ENCODE peak calls at places on chromosomes 13 and 19, in seven cellular contexts. M is T-cell, E is psoas muscle, I is lower leg skin, G is mucosa of descending colon, U is kidney tubule cell, S is T-helper 1 cell. Q is an unnamed sample.

GRCh38 chr19:6239401-6239844 is 40.4 kb downstream of the MLLT1 start:
- DNase-seq in M (no peak), E (no peak), I (no peak), G (peak; percentile 16), U (peak; percentile 18), S (no peak), Q (no peak)

GRCh38 chr13:59744747-59745394 is 418.9 kb downstream of the DIAPH3 start:
- DNase-seq in M (no peak), E (no peak), I (no peak), G (no peak), U (peak; percentile 12), S (no peak), Q (no peak)

GRCh38 chr19:7006305-7006704 is 14.9 kb downstream of the MBD3L2B start:
- DNase-seq in M (no peak), E (no peak), I (no peak), G (no peak), U (no peak), S (no peak), Q (no peak)

GRCh38 chr19:2546128-2547032 is 70.5 kb downstream of the GADD45B start:
- DNase-seq in M (no peak), E (peak; percentile 80), I (peak; percentile 79), G (peak; percentile 67), U (peak; percentile 61), S (no peak), Q (peak; percentile 67)

GRCh38 chr19:45492627-45493470 is 4.0 kb downstream of the RTN2 start:
- DNase-seq in M (no peak), E (peak; percentile 79), I (no peak), G (peak; percentile 56), U (no peak), S (no peak), Q (no peak)

GRCh38 chr19:13164370-13165090 is 14.3 kb downstream of the IER2 start:
- DNase-seq in M (peak; percentile 22), E (no peak), I (peak; percentile 29), G (peak; percentile 81), U (peak; percentile 71), S (peak; percentile 42), Q (no peak)

GRCh38 chr13:19726611-19727010 is 56.1 kb downstream of the PSPC1 start:
- DNase-seq in M (no peak), E (no peak), I (no peak), G (no peak), U (no peak), S (no peak), Q (no peak)

GRCh38 chr19:48999481-49000325 is 6.0 kb downstream of the RUVBL2 start:
- DNase-seq in M (peak; percentile 61), E (peak; percentile 56), I (peak; percentile 27), G (peak; percentile 72), U (peak; percentile 63), S (peak; percentile 49), Q (no peak)

GRCh38 chr13:50574731-50575130 is 268.8 kb downstream of the DLEU7 start:
- DNase-seq in M (no peak), E (no peak), I (no peak), G (no peak), U (no peak), S (no peak), Q (no peak)

GRCh38 chr19:50932018-50932689 is 20.7 kb downstream of the KLK5 start:
- DNase-seq in M (no peak), E (no peak), I (no peak), G (no peak), U (peak; percentile 66), S (no peak), Q (no peak)

GRCh38 chr19:47272448-47273312 is 2.0 kb upstream of the INAFM1 start:
- DNase-seq in M (peak; percentile 9), E (peak; percentile 60), I (peak; percentile 51), G (peak; percentile 76), U (no peak), S (no peak), Q (peak; percentile 47)

GRCh38 chr13:113109151-113110047 is 3.8 kb downstream of the F7 start:
- DNase-seq in M (no peak), E (peak; percentile 7), I (no peak), G (peak; percentile 16), U (no peak), S (no peak), Q (no peak)

GRCh38 chr19:4379383-4380253 is 20.7 kb downstream of the SH3GL1 start:
- DNase-seq in M (no peak), E (peak; percentile 84), I (peak; percentile 68), G (peak; percentile 40), U (peak; percentile 99), S (no peak), Q (no peak)

GRCh38 chr19:13031917-13032623 is 36.8 kb downstream of the NFIX start:
- DNase-seq in M (no peak), E (peak; percentile 60), I (no peak), G (no peak), U (peak; percentile 56), S (no peak), Q (no peak)

GRCh38 chr13:97648171-97648880 is 214.4 kb downstream of the RAP2A start:
- DNase-seq in M (no peak), E (no peak), I (no peak), G (no peak), U (no peak), S (no peak), Q (no peak)

GRCh38 chr19:52689804-52690394 is 44.9 kb downstream of the ZNF611 start:
- DNase-seq in M (peak; percentile 10), E (peak; percentile 50), I (peak; percentile 40), G (peak; percentile 61), U (peak; percentile 27), S (peak; percentile 23), Q (peak; percentile 14)

GRCh38 chr13:85586422-85586831 is 212.8 kb downstream of the SLITRK6 start:
- DNase-seq in M (no peak), E (no peak), I (no peak), G (no peak), U (peak; percentile 1), S (no peak), Q (no peak)

GRCh38 chr13:43293008-43293407 is 269.6 kb downstream of the DNAJC15 start:
- DNase-seq in M (no peak), E (no peak), I (no peak), G (no peak), U (peak; percentile 39), S (no peak), Q (no peak)

GRCh38 chr13:20264271-20265018 is 32.3 kb upstream of the GJB6 start:
- DNase-seq in M (no peak), E (no peak), I (no peak), G (no peak), U (peak; percentile 5), S (no peak), Q (no peak)

GRCh38 chr19:1896508-1896907 is 8.7 kb upstream of the ADAT3 start:
- DNase-seq in M (no peak), E (no peak), I (no peak), G (peak; percentile 36), U (no peak), S (no peak), Q (no peak)

GRCh38 chr19:35349614-35350521 is 2.2 kb downstream of the FFAR1 start:
- DNase-seq in M (no peak), E (no peak), I (no peak), G (no peak), U (no peak), S (no peak), Q (no peak)

GRCh38 chr19:53311044-53311443 is 22.5 kb upstream of the ZNF845 start:
- DNase-seq in M (no peak), E (no peak), I (no peak), G (no peak), U (no peak), S (no peak), Q (no peak)

GRCh38 chr19:2270572-2271515 is 11.1 kb downstream of the PEAK3 start:
- DNase-seq in M (peak; percentile 59), E (peak; percentile 91), I (peak; percentile 76), G (peak; percentile 86), U (peak; percentile 82), S (peak; percentile 55), Q (peak; percentile 82)

GRCh38 chr13:108214511-108215383 is 589 bp downstream of the LIG4 start:
- DNase-seq in M (no peak), E (peak; percentile 19), I (no peak), G (peak; percentile 33), U (peak; percentile 27), S (no peak), Q (no peak)

GRCh38 chr19:28485300-28485699 is 727.7 kb downstream of the UQCRFS1 start:
- DNase-seq in M (no peak), E (no peak), I (peak; percentile 18), G (peak; percentile 82), U (no peak), S (no peak), Q (peak; percentile 18)

GRCh38 chr13:98677398-98677797 is 75.1 kb downstream of the SLC15A1 start:
- DNase-seq in M (no peak), E (no peak), I (no peak), G (no peak), U (no peak), S (no peak), Q (no peak)

GRCh38 chr19:54299126-54299498 is 13.9 kb downstream of the LILRA5 start:
- DNase-seq in M (no peak), E (no peak), I (no peak), G (no peak), U (no peak), S (no peak), Q (no peak)

GRCh38 chr13:37417042-37417441 is 181.5 kb downstream of the POSTN start:
- DNase-seq in M (no peak), E (no peak), I (no peak), G (no peak), U (no peak), S (no peak), Q (no peak)

GRCh38 chr19:49987159-49987698 is 26.3 kb upstream of the SIGLEC11 start:
- DNase-seq in M (peak; percentile 68), E (peak; percentile 83), I (peak; percentile 79), G (peak; percentile 88), U (peak; percentile 89), S (peak; percentile 72), Q (peak; percentile 77)

Q was measured in tibial nerve.